ENCODE peak calls at places on chromosomes 16 and 17, in eight cellular contexts. W, L, H, P, F, R, E and X are unnamed samples.

GRCh38 chr17:67212716-67213417 is 32.1 kb downstream of the HELZ start:
- DNase-seq in W (no peak), L (peak; percentile 81), H (no peak), P (peak; percentile 86), F (peak; percentile 41), R (no peak), E (no peak), X (no peak)

GRCh38 chr16:11639925-11640899 is 28.0 kb upstream of the SNN start:
- DNase-seq in W (peak; percentile 78), L (peak; percentile 92), H (peak; percentile 85), P (peak; percentile 100), F (peak; percentile 94), R (no peak), E (peak; percentile 83), X (no peak)

GRCh38 chr17:40095944-40096791 is 4.2 kb downstream of the NR1D1 start:
- DNase-seq in W (no peak), L (peak; percentile 89), H (no peak), P (peak; percentile 19), F (no peak), R (peak; percentile 64), E (no peak), X (no peak)

GRCh38 chr16:9141813-9142212 is 50.4 kb downstream of the HAPSTR1 start:
- DNase-seq in W (no peak), L (no peak), H (no peak), P (no peak), F (no peak), R (no peak), E (no peak), X (no peak)

GRCh38 chr16:53131363-53132071 is 76.7 kb downstream of the CHD9 start:
- DNase-seq in W (peak; percentile 17), L (peak; percentile 22), H (no peak), P (peak; percentile 31), F (peak; percentile 63), R (peak; percentile 19), E (peak; percentile 12), X (no peak)

GRCh38 chr17:42821176-42821575 is 2.9 kb downstream of the BECN1 start:
- DNase-seq in W (no peak), L (no peak), H (no peak), P (no peak), F (no peak), R (no peak), E (no peak), X (no peak)

GRCh38 chr16:89409161-89409711 is 81.1 kb downstream of the ANKRD11 start:
- DNase-seq in W (no peak), L (peak; percentile 10), H (no peak), P (peak; percentile 71), F (peak; percentile 43), R (peak; percentile 23), E (peak; percentile 76), X (no peak)

GRCh38 chr17:27247071-27247957 is 46.6 kb upstream of the WSB1 start:
- DNase-seq in W (no peak), L (no peak), H (peak; percentile 39), P (peak; percentile 85), F (peak; percentile 48), R (no peak), E (peak; percentile 33), X (peak; percentile 14)

GRCh38 chr17:58120195-58120822 is 27.9 kb upstream of the OR4D1 start:
- DNase-seq in W (no peak), L (peak; percentile 10), H (no peak), P (peak; percentile 66), F (peak; percentile 73), R (peak; percentile 9), E (peak; percentile 38), X (no peak)

GRCh38 chr17:20206068-20206467 is 196.9 kb downstream of the SPECC1 start:
- DNase-seq in W (no peak), L (no peak), H (no peak), P (no peak), F (peak; percentile 43), R (no peak), E (peak; percentile 79), X (no peak)

GRCh38 chr16:70738083-70738977 is 52.5 kb upstream of the MTSS2 start:
- DNase-seq in W (peak; percentile 4), L (peak; percentile 62), H (peak; percentile 37), P (peak; percentile 93), F (peak; percentile 88), R (no peak), E (no peak), X (no peak)

GRCh38 chr16:67302882-67303434 is 23.6 kb downstream of the KCTD19 start:
- DNase-seq in W (no peak), L (no peak), H (no peak), P (no peak), F (no peak), R (no peak), E (no peak), X (no peak)

GRCh38 chr16:26735521-26735920 is 331.2 kb upstream of the C16orf82 start:
- DNase-seq in W (no peak), L (no peak), H (no peak), P (no peak), F (no peak), R (no peak), E (no peak), X (no peak)